ENCODE peak calls at places on chromosomes 1 and 21, in seven cellular contexts. One of them, this sample, is unnamed.

GRCh38 chr1:231600461-231600976 is 26.1 kb upstream of the DISC1 start:
- DNase-seq in H1: no peak
- DNase-seq in astrocyte of the spinal cord: peak
- DNase-seq in sigmoid colon: no peak
- DNase-seq in cardiac muscle cell: no peak
- DNase-seq in choroid plexus epithelial cell: peak
- DNase-seq in cardiac fibroblast: peak
- DNase-seq in this sample: no peak

GRCh38 chr1:181062800-181063428 is 25.6 kb upstream of the IER5 start:
- DNase-seq in H1: no peak
- DNase-seq in astrocyte of the spinal cord: no peak
- DNase-seq in sigmoid colon: no peak
- DNase-seq in cardiac muscle cell: no peak
- DNase-seq in choroid plexus epithelial cell: peak
- DNase-seq in cardiac fibroblast: peak
- DNase-seq in this sample: no peak

GRCh38 chr1:200079576-200079975 is 52.1 kb downstream of the NR5A2 start:
- DNase-seq in H1: no peak
- DNase-seq in astrocyte of the spinal cord: no peak
- DNase-seq in sigmoid colon: no peak
- DNase-seq in cardiac muscle cell: no peak
- DNase-seq in choroid plexus epithelial cell: no peak
- DNase-seq in cardiac fibroblast: no peak
- DNase-seq in this sample: no peak

GRCh38 chr1:5798151-5798730 is 194.0 kb downstream of the NPHP4 start:
- DNase-seq in H1: no peak
- DNase-seq in astrocyte of the spinal cord: no peak
- DNase-seq in sigmoid colon: no peak
- DNase-seq in cardiac muscle cell: peak
- DNase-seq in choroid plexus epithelial cell: no peak
- DNase-seq in cardiac fibroblast: no peak
- DNase-seq in this sample: no peak

GRCh38 chr1:160597705-160598104 is 18.4 kb upstream of the CD84 start:
- DNase-seq in H1: no peak
- DNase-seq in astrocyte of the spinal cord: no peak
- DNase-seq in sigmoid colon: no peak
- DNase-seq in cardiac muscle cell: no peak
- DNase-seq in choroid plexus epithelial cell: no peak
- DNase-seq in cardiac fibroblast: no peak
- DNase-seq in this sample: no peak

GRCh38 chr1:178532392-178532791 is 19.5 kb downstream of the TEX35 start:
- DNase-seq in H1: peak
- DNase-seq in astrocyte of the spinal cord: peak
- DNase-seq in sigmoid colon: peak
- DNase-seq in cardiac muscle cell: peak
- DNase-seq in choroid plexus epithelial cell: peak
- DNase-seq in cardiac fibroblast: peak
- DNase-seq in this sample: peak

GRCh38 chr1:179105393-179105792 is 23.5 kb downstream of the TOR3A start:
- DNase-seq in H1: no peak
- DNase-seq in astrocyte of the spinal cord: no peak
- DNase-seq in sigmoid colon: no peak
- DNase-seq in cardiac muscle cell: peak
- DNase-seq in choroid plexus epithelial cell: peak
- DNase-seq in cardiac fibroblast: no peak
- DNase-seq in this sample: peak

GRCh38 chr1:231194476-231194842 is 32.6 kb downstream of the TRIM67 start:
- DNase-seq in H1: no peak
- DNase-seq in astrocyte of the spinal cord: no peak
- DNase-seq in sigmoid colon: no peak
- DNase-seq in cardiac muscle cell: no peak
- DNase-seq in choroid plexus epithelial cell: no peak
- DNase-seq in cardiac fibroblast: no peak
- DNase-seq in this sample: no peak

GRCh38 chr1:85048296-85049064 is at the start of gene MCOLN3:
- DNase-seq in H1: no peak
- DNase-seq in astrocyte of the spinal cord: no peak
- DNase-seq in sigmoid colon: peak
- DNase-seq in cardiac muscle cell: peak
- DNase-seq in choroid plexus epithelial cell: no peak
- DNase-seq in cardiac fibroblast: no peak
- DNase-seq in this sample: no peak

GRCh38 chr21:39114871-39115658 is 68.2 kb downstream of the PSMG1 start:
- DNase-seq in H1: no peak
- DNase-seq in astrocyte of the spinal cord: peak
- DNase-seq in sigmoid colon: no peak
- DNase-seq in cardiac muscle cell: no peak
- DNase-seq in choroid plexus epithelial cell: peak
- DNase-seq in cardiac fibroblast: peak
- DNase-seq in this sample: no peak

GRCh38 chr1:157301477-157302198 is 163.4 kb upstream of the ETV3 start:
- DNase-seq in H1: no peak
- DNase-seq in astrocyte of the spinal cord: no peak
- DNase-seq in sigmoid colon: no peak
- DNase-seq in cardiac muscle cell: no peak
- DNase-seq in choroid plexus epithelial cell: no peak
- DNase-seq in cardiac fibroblast: no peak
- DNase-seq in this sample: no peak

GRCh38 chr1:190323530-190323929 is 154.1 kb downstream of the BRINP3 start:
- DNase-seq in H1: no peak
- DNase-seq in astrocyte of the spinal cord: no peak
- DNase-seq in sigmoid colon: no peak
- DNase-seq in cardiac muscle cell: no peak
- DNase-seq in choroid plexus epithelial cell: no peak
- DNase-seq in cardiac fibroblast: no peak
- DNase-seq in this sample: no peak

GRCh38 chr1:150302338-150302737 is 8.7 kb downstream of the MRPS21 start:
- DNase-seq in H1: no peak
- DNase-seq in astrocyte of the spinal cord: no peak
- DNase-seq in sigmoid colon: no peak
- DNase-seq in cardiac muscle cell: no peak
- DNase-seq in choroid plexus epithelial cell: no peak
- DNase-seq in cardiac fibroblast: no peak
- DNase-seq in this sample: no peak

GRCh38 chr1:35675773-35676172 is 34.4 kb upstream of the PSMB2 start:
- DNase-seq in H1: no peak
- DNase-seq in astrocyte of the spinal cord: peak
- DNase-seq in sigmoid colon: no peak
- DNase-seq in cardiac muscle cell: no peak
- DNase-seq in choroid plexus epithelial cell: peak
- DNase-seq in cardiac fibroblast: no peak
- DNase-seq in this sample: no peak
- H3K4me3 ChIP-seq in H1: no peak
- H3K4me3 ChIP-seq in astrocyte of the spinal cord: no peak
- H3K4me3 ChIP-seq in sigmoid colon: no peak
- H3K4me3 ChIP-seq in cardiac muscle cell: no peak
- H3K4me3 ChIP-seq in choroid plexus epithelial cell: no peak
- H3K4me3 ChIP-seq in cardiac fibroblast: no peak
- H3K4me3 ChIP-seq in this sample: no peak

GRCh38 chr1:18915341-18915740 is 13.0 kb upstream of the ALDH4A1 start:
- DNase-seq in H1: no peak
- DNase-seq in astrocyte of the spinal cord: no peak
- DNase-seq in sigmoid colon: no peak
- DNase-seq in cardiac muscle cell: no peak
- DNase-seq in choroid plexus epithelial cell: no peak
- DNase-seq in cardiac fibroblast: no peak
- DNase-seq in this sample: no peak

GRCh38 chr1:18908911-18909771 is 6.8 kb upstream of the ALDH4A1 start:
- DNase-seq in H1: no peak
- DNase-seq in astrocyte of the spinal cord: no peak
- DNase-seq in sigmoid colon: no peak
- DNase-seq in cardiac muscle cell: no peak
- DNase-seq in choroid plexus epithelial cell: no peak
- DNase-seq in cardiac fibroblast: no peak
- DNase-seq in this sample: no peak

GRCh38 chr1:18917071-18917799 is 14.9 kb upstream of the ALDH4A1 start:
- DNase-seq in H1: no peak
- DNase-seq in astrocyte of the spinal cord: no peak
- DNase-seq in sigmoid colon: no peak
- DNase-seq in cardiac muscle cell: no peak
- DNase-seq in choroid plexus epithelial cell: no peak
- DNase-seq in cardiac fibroblast: no peak
- DNase-seq in this sample: no peak

GRCh38 chr1:18912550-18912949 is 10.2 kb upstream of the ALDH4A1 start:
- DNase-seq in H1: no peak
- DNase-seq in astrocyte of the spinal cord: no peak
- DNase-seq in sigmoid colon: no peak
- DNase-seq in cardiac muscle cell: no peak
- DNase-seq in choroid plexus epithelial cell: no peak
- DNase-seq in cardiac fibroblast: no peak
- DNase-seq in this sample: no peak

GRCh38 chr1:18913065-18913502 is 10.7 kb upstream of the ALDH4A1 start:
- DNase-seq in H1: peak
- DNase-seq in astrocyte of the spinal cord: peak
- DNase-seq in sigmoid colon: peak
- DNase-seq in cardiac muscle cell: peak
- DNase-seq in choroid plexus epithelial cell: peak
- DNase-seq in cardiac fibroblast: peak
- DNase-seq in this sample: no peak
- H3K4me3 ChIP-seq in H1: no peak
- H3K4me3 ChIP-seq in astrocyte of the spinal cord: no peak
- H3K4me3 ChIP-seq in sigmoid colon: no peak
- H3K4me3 ChIP-seq in cardiac muscle cell: no peak
- H3K4me3 ChIP-seq in choroid plexus epithelial cell: peak
- H3K4me3 ChIP-seq in cardiac fibroblast: no peak
- H3K4me3 ChIP-seq in this sample: no peak

DNA sequence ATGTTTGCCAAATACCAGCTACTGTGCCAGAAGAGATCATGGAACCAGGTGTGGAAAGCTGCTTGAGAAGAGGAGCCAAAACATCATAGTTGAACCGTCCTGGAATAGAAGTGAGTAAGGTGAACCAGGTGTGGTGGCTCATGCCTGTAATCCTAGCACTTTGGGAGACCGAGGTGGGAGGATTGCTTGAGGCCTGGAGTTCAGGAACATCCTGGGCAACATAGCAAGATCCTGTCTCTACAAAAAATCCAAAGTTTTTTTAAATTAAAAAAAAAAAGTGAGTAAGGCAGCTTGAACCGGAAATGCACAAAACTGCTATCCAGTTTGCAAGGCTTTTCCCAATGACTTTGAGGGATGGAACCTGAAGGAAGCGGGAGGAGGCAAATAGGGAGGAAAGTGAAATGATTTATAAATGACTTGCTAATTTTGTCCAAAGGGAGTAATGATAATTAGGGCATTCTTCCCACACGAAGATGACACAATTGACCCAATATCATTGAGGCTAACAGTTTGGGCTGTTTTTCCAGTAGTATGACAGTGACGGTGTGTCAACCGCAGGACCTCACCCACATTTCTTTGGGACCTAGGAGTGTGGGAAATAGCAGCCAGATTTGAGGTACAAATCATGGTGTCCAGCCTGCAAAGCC is 1.5 kb upstream of the CNN3 start:
- DNase-seq in H1: no peak
- DNase-seq in astrocyte of the spinal cord: no peak
- DNase-seq in sigmoid colon: no peak
- DNase-seq in cardiac muscle cell: no peak
- DNase-seq in choroid plexus epithelial cell: no peak
- DNase-seq in cardiac fibroblast: no peak
- DNase-seq in this sample: no peak
- H3K4me3 ChIP-seq in H1: peak
- H3K4me3 ChIP-seq in astrocyte of the spinal cord: peak
- H3K4me3 ChIP-seq in sigmoid colon: peak
- H3K4me3 ChIP-seq in cardiac muscle cell: peak
- H3K4me3 ChIP-seq in choroid plexus epithelial cell: no peak
- H3K4me3 ChIP-seq in cardiac fibroblast: peak
- H3K4me3 ChIP-seq in this sample: no peak

DNA sequence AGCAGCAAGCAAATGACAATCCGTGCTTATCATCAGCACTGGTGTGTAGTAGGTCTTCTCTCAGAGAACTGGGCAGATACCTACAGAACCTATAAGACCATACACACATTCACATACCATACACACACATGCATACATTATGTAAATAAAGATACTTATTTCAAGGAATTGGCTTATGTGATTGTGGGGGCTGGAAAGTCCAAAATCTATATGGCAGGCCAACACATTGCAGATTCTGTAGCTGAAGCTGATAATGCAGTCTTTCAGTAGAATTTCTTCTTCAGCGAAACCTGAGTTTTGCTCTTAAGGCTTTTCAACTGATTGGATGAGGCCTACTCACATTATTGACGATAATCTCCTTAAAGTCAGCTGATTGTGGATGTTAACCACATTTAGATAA is 24.1 kb downstream of the RAP1A start:
- DNase-seq in H1: no peak
- DNase-seq in astrocyte of the spinal cord: no peak
- DNase-seq in sigmoid colon: no peak
- DNase-seq in cardiac muscle cell: no peak
- DNase-seq in choroid plexus epithelial cell: no peak
- DNase-seq in cardiac fibroblast: no peak
- DNase-seq in this sample: no peak
- H3K4me3 ChIP-seq in H1: no peak
- H3K4me3 ChIP-seq in astrocyte of the spinal cord: no peak
- H3K4me3 ChIP-seq in sigmoid colon: no peak
- H3K4me3 ChIP-seq in cardiac muscle cell: no peak
- H3K4me3 ChIP-seq in choroid plexus epithelial cell: no peak
- H3K4me3 ChIP-seq in cardiac fibroblast: no peak
- H3K4me3 ChIP-seq in this sample: no peak

GRCh38 chr1:29962356-29962755 is 726.0 kb downstream of the PTPRU start:
- DNase-seq in H1: no peak
- DNase-seq in astrocyte of the spinal cord: no peak
- DNase-seq in sigmoid colon: peak
- DNase-seq in cardiac muscle cell: no peak
- DNase-seq in choroid plexus epithelial cell: no peak
- DNase-seq in cardiac fibroblast: no peak
- DNase-seq in this sample: no peak

GRCh38 chr1:29962831-29963247 is 726.5 kb downstream of the PTPRU start:
- DNase-seq in H1: no peak
- DNase-seq in astrocyte of the spinal cord: no peak
- DNase-seq in sigmoid colon: peak
- DNase-seq in cardiac muscle cell: no peak
- DNase-seq in choroid plexus epithelial cell: no peak
- DNase-seq in cardiac fibroblast: no peak
- DNase-seq in this sample: no peak

GRCh38 chr1:29964718-29965533 is 728.6 kb downstream of the PTPRU start:
- DNase-seq in H1: no peak
- DNase-seq in astrocyte of the spinal cord: no peak
- DNase-seq in sigmoid colon: no peak
- DNase-seq in cardiac muscle cell: no peak
- DNase-seq in choroid plexus epithelial cell: no peak
- DNase-seq in cardiac fibroblast: no peak
- DNase-seq in this sample: no peak

GRCh38 chr1:29961676-29962059 is 725.3 kb downstream of the PTPRU start:
- DNase-seq in H1: no peak
- DNase-seq in astrocyte of the spinal cord: no peak
- DNase-seq in sigmoid colon: no peak
- DNase-seq in cardiac muscle cell: no peak
- DNase-seq in choroid plexus epithelial cell: no peak
- DNase-seq in cardiac fibroblast: no peak
- DNase-seq in this sample: no peak

GRCh38 chr1:29963946-29964345 is 727.6 kb downstream of the PTPRU start:
- DNase-seq in H1: no peak
- DNase-seq in astrocyte of the spinal cord: no peak
- DNase-seq in sigmoid colon: peak
- DNase-seq in cardiac muscle cell: no peak
- DNase-seq in choroid plexus epithelial cell: no peak
- DNase-seq in cardiac fibroblast: no peak
- DNase-seq in this sample: no peak
- H3K4me3 ChIP-seq in H1: no peak
- H3K4me3 ChIP-seq in astrocyte of the spinal cord: no peak
- H3K4me3 ChIP-seq in sigmoid colon: no peak
- H3K4me3 ChIP-seq in cardiac muscle cell: no peak
- H3K4me3 ChIP-seq in choroid plexus epithelial cell: no peak
- H3K4me3 ChIP-seq in cardiac fibroblast: no peak
- H3K4me3 ChIP-seq in this sample: no peak